ENCODE peak calls at places on chromosome 6, in ten cellular contexts. E is fibroblast of the aortic adventitia, F is choroid plexus epithelial cell, T is NB4, G is AG04449, J is GM12865, R is neural progenitor cell, Q is esophagus squamous epithelium, O is heart right ventricle, Z is upper lobe of right lung. M is an unnamed sample.

GRCh38 chr6:85792278-85792677 is 149.6 kb upstream of the SYNCRIP start:
- DNase-seq in E (peak; percentile 14), F (no peak), T (no peak), G (no peak), J (no peak), R (no peak), Q (no peak), O (no peak), Z (no peak), M (peak; percentile 53)

GRCh38 chr6:19472850-19473249 is 364.3 kb upstream of the ID4 start:
- DNase-seq in E (no peak), F (peak; percentile 18), T (peak; percentile 5), G (no peak), J (no peak), R (peak; percentile 15), Q (no peak), O (no peak), Z (no peak), M (peak; percentile 31)

GRCh38 chr6:27863962-27864905 is 48.0 kb downstream of the OR2B2 start:
- DNase-seq in E (peak; percentile 17), F (peak; percentile 29), T (no peak), G (no peak), J (peak; percentile 55), R (no peak), Q (no peak), O (no peak), Z (peak; percentile 68), M (peak; percentile 22)

GRCh38 chr6:168791916-168792315 is 350.9 kb downstream of the SMOC2 start:
- DNase-seq in E (no peak), F (no peak), T (no peak), G (no peak), J (no peak), R (no peak), Q (no peak), O (no peak), Z (no peak), M (no peak)

GRCh38 chr6:83911278-83911677 is 51.8 kb downstream of the CYB5R4 start:
- DNase-seq in E (peak; percentile 39), F (no peak), T (no peak), G (no peak), J (no peak), R (no peak), Q (no peak), O (no peak), Z (no peak), M (no peak)

GRCh38 chr6:25417206-25417605 is 138.0 kb downstream of the CARMIL1 start:
- DNase-seq in E (peak; percentile 55), F (peak; percentile 2), T (no peak), G (no peak), J (no peak), R (no peak), Q (no peak), O (no peak), Z (no peak), M (no peak)

GRCh38 chr6:64872633-64873032 is 834.4 kb downstream of the EYS start:
- DNase-seq in E (no peak), F (peak; percentile 1), T (no peak), G (no peak), J (no peak), R (no peak), Q (no peak), O (no peak), Z (no peak), M (no peak)

GRCh38 chr6:127102299-127102698 is 16.2 kb upstream of the RSPO3 start:
- DNase-seq in E (peak; percentile 91), F (peak; percentile 91), T (peak; percentile 91), G (peak; percentile 89), J (no peak), R (no peak), Q (no peak), O (no peak), Z (no peak), M (peak; percentile 93)

GRCh38 chr6:13769655-13770053 is 44.7 kb downstream of the MCUR1 start:
- DNase-seq in E (no peak), F (no peak), T (no peak), G (no peak), J (no peak), R (no peak), Q (no peak), O (no peak), Z (no peak), M (no peak)
- TF ChIP-seq CTCF in E (peak; percentile 11), F (peak; percentile 23), T (peak; percentile 16), G (peak; percentile 23), J (no peak), R (peak; percentile 19), Q (peak; percentile 12), O (no peak), Z (peak; percentile 22), M (no peak)

GRCh38 chr6:109454483-109455160 is 950 bp downstream of the MICAL1 start:
- DNase-seq in E (peak; percentile 35), F (peak; percentile 52), T (peak; percentile 93), G (no peak), J (peak; percentile 86), R (no peak), Q (peak; percentile 31), O (peak; percentile 50), Z (peak; percentile 75), M (no peak)

GRCh38 chr6:109452181-109452580 is 3.4 kb downstream of the MICAL1 start:
- DNase-seq in E (no peak), F (no peak), T (no peak), G (no peak), J (no peak), R (no peak), Q (no peak), O (no peak), Z (no peak), M (no peak)

GRCh38 chr6:109455161-109455501 is 441 bp downstream of the MICAL1 start:
- DNase-seq in E (no peak), F (no peak), T (peak; percentile 76), G (no peak), J (peak; percentile 70), R (no peak), Q (no peak), O (no peak), Z (no peak), M (no peak)

GRCh38 chr6:109453156-109453555 is 2.4 kb downstream of the MICAL1 start:
- DNase-seq in E (no peak), F (no peak), T (no peak), G (no peak), J (no peak), R (no peak), Q (no peak), O (no peak), Z (no peak), M (no peak)

DNA sequence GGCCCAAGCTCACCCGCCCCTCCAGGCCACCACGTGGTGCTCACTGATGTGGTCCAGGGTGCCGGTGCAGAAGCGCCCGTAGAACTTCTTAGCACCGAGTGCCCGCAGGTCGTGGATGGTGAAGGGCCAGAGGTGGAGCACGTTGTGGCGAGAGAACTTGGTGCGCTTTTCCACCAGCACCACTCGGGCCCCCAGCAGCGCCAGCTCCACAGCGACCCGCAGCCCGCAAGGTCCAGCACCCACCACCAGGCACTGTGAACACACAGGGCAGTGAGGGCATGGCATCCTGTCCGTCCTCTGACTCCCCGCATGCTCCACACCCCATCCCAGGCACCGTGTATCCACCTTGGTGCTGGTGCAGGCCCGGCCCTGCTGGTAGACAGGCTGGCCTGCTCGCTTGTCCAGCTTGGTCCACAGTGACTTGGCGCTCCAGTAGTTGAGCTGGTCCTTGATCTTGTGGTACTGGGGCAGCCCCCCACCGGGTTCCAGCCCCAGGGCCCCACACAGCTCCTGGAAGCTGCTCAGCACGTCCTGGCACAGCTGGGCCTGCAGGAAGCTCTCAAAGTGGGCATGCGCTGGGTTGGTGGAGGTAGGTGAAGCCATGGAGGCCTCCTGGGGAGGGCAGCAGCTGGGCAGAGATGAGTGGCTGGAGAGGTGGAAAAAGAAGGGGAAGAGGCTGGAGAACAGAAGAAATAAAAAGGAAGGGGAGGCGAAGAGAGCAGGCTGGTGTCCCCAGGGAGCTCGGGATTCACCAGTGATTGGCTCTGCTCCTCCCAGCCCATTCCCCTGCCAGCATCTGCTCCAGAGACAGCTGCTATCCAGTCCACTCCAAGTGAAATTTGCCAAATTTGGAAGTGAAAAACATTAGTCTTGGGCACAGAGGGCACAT is 1.7 kb downstream of the MICAL1 start:
- DNase-seq in E (no peak), F (peak; percentile 24), T (peak; percentile 67), G (no peak), J (no peak), R (no peak), Q (no peak), O (peak; percentile 44), Z (no peak), M (no peak)
- H3K4me3 ChIP-seq in E (peak overlapping the region; percentile 88), F (peak overlapping the region; percentile 84), T (peak overlapping the region; percentile 73), G (peak overlapping the region; percentile 92), J (peak overlapping the region; percentile 86), R (peak overlapping the region; percentile 95), Q (no peak overlapping the region), O (no peak overlapping the region), Z (peak overlapping the region; percentile 92), M (no peak overlapping the region)

DNA sequence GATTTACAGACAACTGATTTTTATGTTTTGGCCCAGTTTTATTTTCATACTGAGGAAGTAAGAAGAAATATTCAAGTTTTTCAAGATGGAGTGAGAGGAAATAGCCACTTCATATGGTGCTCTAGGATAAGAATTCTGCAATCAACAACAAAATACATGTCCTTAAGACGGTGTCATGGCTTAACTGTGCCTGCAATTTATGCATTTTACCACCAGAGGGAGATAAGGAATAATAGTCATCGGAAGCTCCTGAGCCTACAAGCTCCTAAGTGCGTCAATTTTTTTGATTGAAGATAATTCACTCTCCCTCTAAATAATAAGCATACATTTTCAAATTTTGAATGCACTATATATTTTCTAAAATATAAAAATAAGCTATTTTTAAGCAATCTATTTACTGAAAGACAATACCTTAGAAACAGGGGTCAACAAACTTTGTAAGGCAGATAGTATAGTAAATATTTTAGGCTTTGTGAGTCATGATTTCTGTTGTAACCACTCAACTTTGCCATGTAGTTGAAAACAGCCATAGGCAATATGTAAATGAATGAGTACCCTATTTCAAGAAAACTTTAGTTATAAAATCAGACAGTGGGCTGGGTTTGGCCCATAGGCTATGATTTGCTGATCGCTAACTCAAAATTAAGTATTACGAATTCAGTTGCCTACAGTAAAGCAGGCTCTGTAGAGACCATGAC is 230.9 kb upstream of the DTNBP1 start:
- DNase-seq in E (peak; percentile 16), F (peak; percentile 65), T (peak; percentile 85), G (no peak), J (peak; percentile 86), R (peak; percentile 38), Q (no peak), O (no peak), Z (no peak), M (peak; percentile 46)
- TF ChIP-seq CTCF in E (peak; percentile 39), F (peak; percentile 60), T (peak; percentile 51), G (peak; percentile 5), J (peak; percentile 50), R (peak; percentile 63), Q (peak; percentile 18), O (peak; percentile 13), Z (peak; percentile 48), M (peak; percentile 34)

GRCh38 chr6:158684311-158684710 is 34.5 kb downstream of the SYTL3 start:
- DNase-seq in E (no peak), F (no peak), T (no peak), G (no peak), J (no peak), R (no peak), Q (no peak), O (no peak), Z (no peak), M (no peak)

GRCh38 chr6:158686791-158687381 is 37.0 kb downstream of the SYTL3 start:
- DNase-seq in E (no peak), F (no peak), T (peak; percentile 37), G (no peak), J (peak; percentile 55), R (no peak), Q (no peak), O (no peak), Z (no peak), M (no peak)

GRCh38 chr6:158684745-158685355 is 35.0 kb downstream of the SYTL3 start:
- DNase-seq in E (peak; percentile 12), F (peak; percentile 50), T (no peak), G (no peak), J (no peak), R (no peak), Q (no peak), O (no peak), Z (no peak), M (no peak)

GRCh38 chr6:158687507-158687906 is 37.7 kb downstream of the SYTL3 start:
- DNase-seq in E (no peak), F (no peak), T (no peak), G (no peak), J (no peak), R (no peak), Q (no peak), O (no peak), Z (no peak), M (no peak)

DNA sequence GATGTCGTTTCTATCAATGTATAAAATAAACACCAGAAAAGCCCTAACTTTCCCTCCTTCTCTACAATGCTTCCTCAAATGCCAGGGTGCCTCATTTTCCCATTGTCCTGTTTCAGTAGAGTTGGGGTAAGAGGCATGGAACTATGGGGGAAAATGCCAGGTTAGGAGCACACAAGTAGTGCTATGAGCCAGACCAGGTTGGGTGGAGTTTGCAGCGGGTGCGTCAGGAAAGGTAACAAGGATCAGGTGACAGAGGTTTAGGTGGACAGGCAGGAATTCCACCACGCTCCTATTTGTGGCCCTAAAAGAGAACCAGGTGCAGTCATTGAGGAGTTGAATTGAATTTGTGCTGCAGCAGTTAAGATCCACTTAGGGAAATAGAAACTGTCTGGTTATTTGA is 36.5 kb downstream of the SYTL3 start:
- DNase-seq in E (no peak), F (no peak), T (no peak), G (no peak), J (no peak), R (no peak), Q (no peak), O (no peak), Z (no peak), M (peak; percentile 58)
- H3K4me3 ChIP-seq in E (no peak overlapping the region), F (no peak overlapping the region), T (no peak overlapping the region), G (no peak overlapping the region), J (no peak overlapping the region), R (no peak overlapping the region), Q (no peak overlapping the region), O (no peak overlapping the region), Z (no peak overlapping the region), M (no peak overlapping the region)

M was measured in epithelial cell of esophagus.